ENCODE peak calls at places on chromosome 18, in six cellular contexts. U is osteocyte, I is T follicular helper cell, W is left ventricle myocardium inferior, J is smooth muscle cell of the brain vasculature, N is mucosa of gallbladder. R is an unnamed sample.

GRCh38 chr18:9447334-9447733 is 28.0 kb upstream of the RALBP1 start:
- DNase-seq in U (no peak), I (no peak), W (no peak), J (no peak), N (no peak), R (no peak)

GRCh38 chr18:76255070-76255683 is 239.9 kb downstream of the ZNF516 start:
- DNase-seq in U (no peak), I (no peak), W (no peak), J (no peak), N (no peak), R (no peak)

GRCh38 chr18:77918738-77919137 is 669.1 kb downstream of the GALR1 start:
- DNase-seq in U (no peak), I (no peak), W (no peak), J (no peak), N (no peak), R (no peak)

GRCh38 chr18:37297106-37297505 is 268.5 kb downstream of the CELF4 start:
- DNase-seq in U (no peak), I (no peak), W (no peak), J (no peak), N (no peak), R (no peak)

GRCh38 chr18:47944972-47945843 is 14.7 kb upstream of the SMAD2 start:
- DNase-seq in U (no peak), I (no peak), W (no peak), J (no peak), N (no peak), R (no peak)

GRCh38 chr18:2948038-2948437 is 64.9 kb downstream of the LPIN2 start:
- DNase-seq in U (no peak), I (no peak), W (no peak), J (no peak), N (no peak), R (peak)

GRCh38 chr18:58297198-58297597 is 253.2 kb downstream of the NEDD4L start:
- DNase-seq in U (no peak), I (no peak), W (no peak), J (no peak), N (no peak), R (no peak)

GRCh38 chr18:23828426-23828825 is 139.2 kb downstream of the LAMA3 start:
- DNase-seq in U (no peak), I (peak), W (no peak), J (peak), N (no peak), R (peak)

GRCh38 chr18:23627325-23627724 is 35.4 kb downstream of the ANKRD29 start:
- DNase-seq in U (no peak), I (no peak), W (no peak), J (peak), N (peak), R (peak)

GRCh38 chr18:8264861-8265411 is 344.3 kb upstream of the RAB12 start:
- DNase-seq in U (no peak), I (no peak), W (no peak), J (no peak), N (no peak), R (no peak)

GRCh38 chr18:78080761-78081160 is 831.1 kb downstream of the GALR1 start:
- DNase-seq in U (no peak), I (no peak), W (no peak), J (no peak), N (no peak), R (no peak)

GRCh38 chr18:26190506-26190905 is 35.7 kb upstream of the TAF4B start:
- DNase-seq in U (no peak), I (no peak), W (no peak), J (no peak), N (no peak), R (no peak)

R was measured in non-pigmented ciliary epithelial cell.